ENCODE peak calls at places on chromosomes 7 and 10, in nine cellular contexts. H is AG04450, E is A549, Z is astrocyte, D is cardiac muscle cell, W is neural progenitor cell, P is body of pancreas, K is uterus, G is transverse colon. Y is an unnamed sample.

GRCh38 chr7:73520673-73521635 is 1.1 kb downstream of the BAZ1B start:
- DNase-seq in H (no peak), E (peak), Z (no peak), D (peak), W (peak), P (no peak), K (no peak), G (no peak), Y (no peak)

GRCh38 chr10:32692174-32692573 is 246.2 kb downstream of the CCDC7 start:
- DNase-seq in H (peak), E (no peak), Z (peak), D (no peak), W (peak), P (no peak), K (no peak), G (no peak), Y (no peak)

GRCh38 chr7:66758964-66759628 is 18.6 kb downstream of the RABGEF1 start:
- DNase-seq in H (no peak), E (no peak), Z (no peak), D (no peak), W (no peak), P (no peak), K (no peak), G (no peak), Y (no peak)

GRCh38 chr10:119542357-119542989 is at the start of gene RGS10:
- DNase-seq in H (no peak), E (peak), Z (peak), D (peak), W (peak), P (peak), K (peak), G (peak), Y (peak)

GRCh38 chr10:47181057-47181849 is 118.7 kb upstream of the GDF10 start:
- DNase-seq in H (no peak), E (no peak), Z (no peak), D (no peak), W (peak), P (no peak), K (no peak), G (no peak), Y (peak)

GRCh38 chr7:132996581-132997242 is 85.2 kb downstream of the CHCHD3 start:
- DNase-seq in H (no peak), E (no peak), Z (peak), D (no peak), W (peak), P (no peak), K (no peak), G (no peak), Y (no peak)

GRCh38 chr7:106190589-106191330 is 78.6 kb upstream of the SYPL1 start:
- DNase-seq in H (no peak), E (no peak), Z (no peak), D (no peak), W (no peak), P (no peak), K (no peak), G (no peak), Y (no peak)

GRCh38 chr10:71946700-71947099 is 17.5 kb upstream of the CHST3 start:
- DNase-seq in H (no peak), E (no peak), Z (no peak), D (no peak), W (no peak), P (no peak), K (no peak), G (no peak), Y (no peak)

GRCh38 chr10:111277685-111278084 is 200.9 kb downstream of the ADRA2A start:
- DNase-seq in H (no peak), E (no peak), Z (no peak), D (no peak), W (no peak), P (no peak), K (no peak), G (no peak), Y (no peak)

GRCh38 chr10:126497672-126498071 is 109.4 kb upstream of the ADAM12 start:
- DNase-seq in H (no peak), E (no peak), Z (no peak), D (no peak), W (no peak), P (no peak), K (no peak), G (no peak), Y (no peak)

GRCh38 chr7:150520145-150520544 is 5.5 kb downstream of the GIMAP7 start:
- DNase-seq in H (no peak), E (no peak), Z (no peak), D (no peak), W (no peak), P (no peak), K (no peak), G (no peak), Y (no peak)

GRCh38 chr7:1040790-1041189 is 3.6 kb upstream of the GPR146 start:
- DNase-seq in H (peak), E (no peak), Z (no peak), D (no peak), W (peak), P (no peak), K (peak), G (no peak), Y (no peak)

GRCh38 chr10:49488056-49488455 is 50.9 kb downstream of the ERCC6 start:
- DNase-seq in H (no peak), E (no peak), Z (no peak), D (no peak), W (no peak), P (no peak), K (peak), G (no peak), Y (no peak)

GRCh38 chr10:129035052-129035805 is 431.8 kb upstream of the MGMT start:
- DNase-seq in H (no peak), E (no peak), Z (no peak), D (no peak), W (no peak), P (no peak), K (no peak), G (peak), Y (no peak)

GRCh38 chr10:71234017-71234894 is 21.9 kb downstream of the UNC5B start:
- DNase-seq in H (no peak), E (no peak), Z (no peak), D (no peak), W (no peak), P (no peak), K (no peak), G (no peak), Y (no peak)

GRCh38 chr10:11724938-11725776 is 17.0 kb upstream of the ECHDC3 start:
- DNase-seq in H (peak), E (peak), Z (peak), D (peak), W (peak), P (no peak), K (no peak), G (no peak), Y (no peak)

GRCh38 chr10:79507436-79508167 is 4.7 kb upstream of the EIF5AL1 start:
- DNase-seq in H (no peak), E (no peak), Z (no peak), D (no peak), W (no peak), P (no peak), K (no peak), G (no peak), Y (no peak)

GRCh38 chr10:17649836-17650235 is 5.9 kb downstream of the STAM start:
- DNase-seq in H (no peak), E (no peak), Z (peak), D (no peak), W (no peak), P (no peak), K (no peak), G (no peak), Y (no peak)

GRCh38 chr10:107341281-107341680 is 176.8 kb upstream of the SORCS1 start:
- DNase-seq in H (no peak), E (no peak), Z (no peak), D (no peak), W (no peak), P (no peak), K (no peak), G (no peak), Y (no peak)

DNA sequence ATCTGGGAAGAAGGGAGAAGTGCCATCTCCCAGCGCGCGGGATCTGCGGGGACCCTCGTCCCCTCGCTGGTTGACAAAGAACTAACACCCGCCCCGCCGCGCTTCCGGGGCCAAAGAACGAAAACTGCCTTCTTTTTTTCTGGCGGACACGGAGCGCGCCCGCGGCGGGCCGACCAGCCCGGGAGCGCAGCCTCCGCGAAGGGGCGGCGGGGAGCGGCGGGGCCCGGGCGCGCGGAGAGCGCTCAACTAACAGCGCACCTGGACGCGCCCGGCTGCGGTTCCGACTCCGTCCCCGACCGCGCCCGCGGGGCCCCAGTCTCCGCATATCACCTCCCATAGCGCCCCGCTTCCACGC is 380 bp downstream of the PDLIM1 start:
- DNase-seq in H (no peak), E (no peak), Z (no peak), D (peak), W (peak), P (no peak), K (no peak), G (no peak), Y (no peak)
- H3K27ac ChIP-seq in H (peak), E (peak), Z (peak), D (peak), W (no peak), P (peak), K (peak), G (peak), Y (peak)

DNA sequence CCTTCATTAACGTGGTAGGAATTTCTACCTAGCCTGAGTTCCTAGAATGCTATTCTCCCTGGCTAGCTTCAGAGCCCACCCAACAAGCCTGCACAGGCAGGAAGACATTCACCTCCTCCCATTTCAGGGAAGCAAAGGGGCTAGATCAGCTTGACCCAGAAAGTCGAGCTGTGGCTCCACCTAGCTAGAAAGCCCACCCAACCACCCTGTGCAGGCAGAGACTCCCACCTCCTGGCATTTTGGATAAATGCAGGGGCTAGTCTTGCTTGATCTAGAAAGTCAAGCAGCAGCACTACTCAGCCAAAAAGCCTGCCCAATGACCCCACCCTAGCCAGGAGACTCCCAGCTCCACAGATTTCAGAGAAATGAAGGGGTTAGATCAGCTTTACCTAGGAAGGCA is 479.5 kb downstream of the SDK1 start:
- DNase-seq in H (no peak), E (no peak), Z (no peak), D (no peak), W (peak), P (no peak), K (no peak), G (no peak), Y (no peak)
- H3K4me3 ChIP-seq in H (no peak), E (no peak), Z (no peak), D (no peak), W (no peak), P (no peak), K (no peak), G (no peak), Y (no peak)

GRCh38 chr10:19411119-19411518 is 362.5 kb downstream of the MALRD1 start:
- DNase-seq in H (no peak), E (no peak), Z (no peak), D (no peak), W (no peak), P (no peak), K (no peak), G (no peak), Y (no peak)
- TF ChIP-seq CTCF in H (peak), E (no peak), Z (no peak), D (no peak), W (peak), P (no peak), K (no peak), G (no peak), Y (no peak)

GRCh38 chr10:131109291-131109690 is 202.2 kb downstream of the TCERG1L start:
- DNase-seq in H (no peak), E (no peak), Z (no peak), D (no peak), W (no peak), P (no peak), K (no peak), G (no peak), Y (no peak)

GRCh38 chr10:131107970-131108369 is 203.6 kb downstream of the TCERG1L start:
- DNase-seq in H (no peak), E (no peak), Z (no peak), D (no peak), W (no peak), P (no peak), K (no peak), G (no peak), Y (no peak)

GRCh38 chr10:131110241-131110783 is 201.2 kb downstream of the TCERG1L start:
- DNase-seq in H (no peak), E (no peak), Z (no peak), D (no peak), W (no peak), P (no peak), K (no peak), G (no peak), Y (no peak)

GRCh38 chr10:131111007-131111406 is 200.5 kb downstream of the TCERG1L start:
- DNase-seq in H (no peak), E (no peak), Z (no peak), D (no peak), W (no peak), P (no peak), K (no peak), G (no peak), Y (no peak)

DNA sequence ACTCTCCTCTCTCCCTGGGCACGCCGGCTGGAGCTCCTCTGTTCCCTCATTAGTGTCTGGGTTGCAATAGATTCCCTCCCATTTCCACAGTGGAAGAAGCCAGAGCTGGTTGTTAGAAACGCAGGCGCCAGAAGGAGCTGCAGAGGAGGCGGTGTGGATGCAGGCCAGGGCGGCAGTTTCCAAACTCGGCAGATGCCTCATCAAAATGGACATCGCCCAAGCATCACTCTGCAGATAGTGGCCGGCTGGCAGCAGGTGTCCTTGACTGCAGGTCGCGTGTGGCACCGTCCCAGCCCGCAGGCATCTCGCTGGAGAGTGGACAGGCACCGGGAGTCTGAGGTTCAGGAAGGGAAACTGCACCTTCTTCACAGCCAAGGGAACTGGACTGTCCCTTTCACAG is 201.8 kb downstream of the TCERG1L start:
- DNase-seq in H (no peak), E (no peak), Z (no peak), D (no peak), W (no peak), P (no peak), K (no peak), G (no peak), Y (no peak)
- H3K27ac ChIP-seq in H (no peak), E (no peak), Z (no peak), D (no peak), W (no peak), P (no peak), K (no peak), G (no peak), Y (no peak)

Y was measured in lung.